ENCODE peak calls at places on chromosomes 12 and 14, in nine cellular contexts. R is osteoblast, A is AG10803, V is mammary epithelial cell, F is neural progenitor cell, Z is HFF-Myc, I is cardiac fibroblast, K is bronchial epithelial cell, U is foreskin fibroblast. T is an unnamed sample.

GRCh38 chr12:49041881-49042484 is 18.6 kb downstream of the KMT2D start:
- DNase-seq in R (peak; percentile 86), A (no peak), V (peak; percentile 11), F (no peak), Z (no peak), I (no peak), K (no peak), U (no peak), T (no peak)

GRCh38 chr12:12585115-12585862 is 22.6 kb upstream of the DUSP16 start:
- DNase-seq in R (no peak), A (no peak), V (peak; percentile 27), F (no peak), Z (no peak), I (peak; percentile 13), K (peak; percentile 52), U (no peak), T (no peak)

GRCh38 chr12:98983647-98984046 is 338.6 kb downstream of the APAF1 start:
- DNase-seq in R (peak; percentile 49), A (peak; percentile 42), V (peak; percentile 6), F (no peak), Z (no peak), I (no peak), K (no peak), U (no peak), T (no peak)

GRCh38 chr12:47547077-47547476 is 158.8 kb downstream of the RPAP3 start:
- DNase-seq in R (peak; percentile 49), A (peak; percentile 51), V (peak; percentile 24), F (peak; percentile 16), Z (no peak), I (peak; percentile 51), K (peak; percentile 66), U (peak; percentile 26), T (no peak)

GRCh38 chr12:52044284-52044983 is 6.8 kb upstream of the NR4A1 start:
- DNase-seq in R (peak; percentile 99), A (peak; percentile 98), V (no peak), F (no peak), Z (no peak), I (peak; percentile 99), K (no peak), U (peak; percentile 81), T (no peak)

GRCh38 chr12:121403721-121404120 is 3.8 kb downstream of the RNF34 start:
- DNase-seq in R (peak; percentile 58), A (no peak), V (no peak), F (no peak), Z (no peak), I (no peak), K (no peak), U (no peak), T (no peak)

GRCh38 chr12:127125607-127126259 is 1141.2 kb upstream of the TMEM132C start:
- DNase-seq in R (peak; percentile 51), A (peak; percentile 63), V (peak; percentile 100), F (no peak), Z (peak; percentile 35), I (peak; percentile 30), K (peak; percentile 100), U (peak; percentile 70), T (no peak)

GRCh38 chr12:105523164-105524057 is 192.9 kb downstream of the C12orf75 start:
- DNase-seq in R (peak; percentile 84), A (peak; percentile 98), V (no peak), F (peak; percentile 63), Z (peak; percentile 77), I (peak; percentile 95), K (peak; percentile 18), U (peak; percentile 91), T (no peak)

GRCh38 chr12:51534216-51534615 is 56.8 kb upstream of the SCN8A start:
- DNase-seq in R (no peak), A (no peak), V (no peak), F (no peak), Z (no peak), I (no peak), K (no peak), U (no peak), T (no peak)

GRCh38 chr14:75274045-75274898 is 4.4 kb upstream of the FOS start:
- DNase-seq in R (no peak), A (no peak), V (no peak), F (no peak), Z (no peak), I (no peak), K (no peak), U (no peak), T (no peak)

GRCh38 chr14:101227611-101228594 is 324.4 kb upstream of the RTL1 start:
- DNase-seq in R (peak; percentile 78), A (no peak), V (no peak), F (no peak), Z (no peak), I (no peak), K (no peak), U (no peak), T (no peak)

GRCh38 chr14:101230161-101230850 is 326.8 kb upstream of the RTL1 start:
- DNase-seq in R (no peak), A (no peak), V (no peak), F (no peak), Z (no peak), I (no peak), K (no peak), U (no peak), T (no peak)

GRCh38 chr14:101229666-101230065 is 326.1 kb upstream of the RTL1 start:
- DNase-seq in R (no peak), A (no peak), V (no peak), F (no peak), Z (no peak), I (no peak), K (no peak), U (no peak), T (no peak)

GRCh38 chr14:101230851-101231550 is 327.5 kb upstream of the RTL1 start:
- DNase-seq in R (peak; percentile 75), A (no peak), V (no peak), F (no peak), Z (no peak), I (no peak), K (no peak), U (no peak), T (no peak)

GRCh38 chr14:101228949-101229541 is 325.5 kb upstream of the RTL1 start:
- DNase-seq in R (peak; percentile 85), A (no peak), V (no peak), F (no peak), Z (no peak), I (no peak), K (no peak), U (no peak), T (no peak)
- TF ChIP-seq CTCF in R (no peak), A (no peak), V (no peak), F (no peak), Z (no peak), I (no peak), K (no peak), U (no peak), T (no peak)

DNA sequence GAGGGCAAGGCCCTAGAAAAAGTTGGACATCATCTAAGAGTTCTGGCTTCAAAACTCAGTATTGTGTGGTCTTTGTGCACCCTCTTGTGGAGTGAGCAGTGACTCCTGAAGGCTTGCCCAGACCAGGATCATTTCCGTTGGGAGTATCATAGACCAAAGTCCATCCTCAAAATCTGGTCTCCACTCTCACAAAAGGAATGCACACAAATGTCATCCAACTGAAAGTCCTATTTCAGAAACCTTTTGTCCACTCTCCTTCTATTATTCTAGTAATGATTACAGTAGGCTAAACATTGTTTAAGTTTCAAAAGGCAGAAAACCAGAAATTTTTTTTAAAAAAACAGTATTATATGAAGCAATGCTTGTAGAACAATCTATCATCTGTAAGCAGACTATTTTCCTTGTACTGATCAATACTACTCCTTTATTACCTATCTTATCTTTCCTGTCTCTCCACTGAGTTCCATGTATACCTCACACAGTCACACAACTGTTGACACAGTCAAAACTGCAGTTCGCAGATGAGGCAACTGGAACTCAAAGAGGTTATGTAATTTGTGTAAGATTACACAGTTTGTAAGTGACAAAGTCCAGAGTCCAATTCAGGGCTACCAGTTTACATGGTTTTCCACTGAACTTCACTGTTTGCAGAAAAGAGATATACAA is 41.4 kb downstream of the COX16 start:
- DNase-seq in R (peak; percentile 38), A (peak; percentile 49), V (peak; percentile 48), F (peak; percentile 84), Z (peak; percentile 36), I (peak; percentile 74), K (peak; percentile 66), U (peak; percentile 37), T (no peak)
- TF ChIP-seq CTCF in R (peak; percentile 65), A (peak; percentile 57), V (peak; percentile 42), F (peak; percentile 80), Z (peak; percentile 59), I (peak; percentile 53), K (peak; percentile 55), U (peak; percentile 53), T (peak; percentile 74)

DNA sequence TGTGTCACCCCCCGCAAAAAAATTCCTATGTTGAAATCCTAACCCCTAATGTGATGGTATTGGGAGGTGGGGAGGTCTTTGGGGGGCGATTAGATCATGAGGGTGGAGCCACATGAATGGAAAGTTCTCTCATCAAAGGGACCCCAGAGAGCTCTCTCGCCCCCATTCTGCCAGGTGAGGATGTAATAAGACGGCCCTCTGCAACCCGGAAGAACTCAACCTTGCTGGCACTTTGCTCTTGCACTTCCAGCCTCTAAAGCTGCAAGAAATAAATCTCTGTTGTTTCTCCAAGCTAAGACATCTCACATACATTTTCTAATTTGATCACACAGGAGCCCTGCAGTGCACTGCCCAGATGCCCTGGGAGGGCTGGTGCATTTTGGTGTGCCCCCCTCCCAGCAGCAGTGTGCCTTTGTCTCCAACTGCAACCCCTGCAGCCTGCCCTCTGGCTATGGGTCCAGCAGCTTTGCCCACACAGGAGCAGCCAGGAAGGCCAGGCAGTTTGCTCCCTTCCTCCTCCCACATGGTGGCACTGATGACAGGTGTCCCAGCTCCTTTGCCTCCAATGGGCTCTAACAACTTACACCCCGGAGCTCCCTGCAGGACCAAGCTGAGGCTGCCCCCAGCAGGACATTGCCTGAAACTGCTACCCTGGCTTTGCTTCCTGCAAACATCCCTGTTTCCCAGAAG is 59.3 kb downstream of the C14orf132 start:
- DNase-seq in R (peak; percentile 86), A (peak; percentile 66), V (peak; percentile 46), F (peak; percentile 85), Z (peak; percentile 60), I (peak; percentile 78), K (peak; percentile 65), U (peak; percentile 62), T (peak; percentile 63)
- TF ChIP-seq CTCF in R (peak; percentile 95), A (peak; percentile 95), V (peak; percentile 78), F (peak; percentile 75), Z (peak; percentile 90), I (peak; percentile 87), K (peak; percentile 91), U (peak; percentile 92), T (peak; percentile 92)

GRCh38 chr12:89948266-89949175 is 239.9 kb upstream of the ATP2B1 start:
- DNase-seq in R (no peak), A (no peak), V (no peak), F (no peak), Z (no peak), I (no peak), K (no peak), U (no peak), T (no peak)
- TF ChIP-seq CTCF in R (no peak), A (no peak), V (no peak), F (no peak), Z (no peak), I (no peak), K (no peak), U (no peak), T (no peak)